ENCODE peak calls at places on chromosome 10, in six cellular contexts. Q, D, M, Y, J and X are unnamed samples.

GRCh38 chr10:123841560-123841959 is 50.0 kb downstream of the CPXM2 start:
- DNase-seq in D (no peak), M (no peak), J (no peak), Y (no peak), Q (no peak), X (no peak)

GRCh38 chr10:78267598-78267997 is 233.9 kb downstream of the RPS24 start:
- DNase-seq in Q (no peak), Y (peak; percentile 35), D (peak; percentile 36), M (no peak), J (no peak), X (no peak)

GRCh38 chr10:29616542-29616941 is 18.2 kb downstream of the SVIL start:
- DNase-seq in D (no peak), Y (no peak), J (no peak), M (peak; percentile 60), Q (no peak), X (no peak)

GRCh38 chr10:70381491-70382421 is 669 bp downstream of the LRRC20 start:
- DNase-seq in D (no peak), M (peak; percentile 52), Y (no peak), J (peak; percentile 71), Q (no peak), X (no peak)

GRCh38 chr10:21329995-21330627 is 195.4 kb downstream of the SKIDA1 start:
- DNase-seq in Y (no peak), J (no peak), M (peak; percentile 18), Q (no peak), D (peak; percentile 86), X (peak; percentile 57)

GRCh38 chr10:1297566-1298301 is 241.5 kb downstream of the WDR37 start:
- DNase-seq in D (no peak), Q (no peak), Y (no peak), M (no peak), J (no peak), X (no peak)

GRCh38 chr10:128375171-128375570 is 248.9 kb upstream of the MKI67 start:
- DNase-seq in J (no peak), Q (no peak), Y (no peak), D (no peak), M (no peak), X (no peak)

GRCh38 chr10:78386495-78386894 is 352.8 kb downstream of the RPS24 start:
- DNase-seq in Y (no peak), J (no peak), D (no peak), M (no peak), Q (no peak), X (no peak)

GRCh38 chr10:95550073-95550672 is 11.0 kb downstream of the SORBS1 start:
- DNase-seq in Q (no peak), M (no peak), Y (no peak), J (no peak), D (no peak), X (no peak)

GRCh38 chr10:112775347-112775746 is 174.7 kb upstream of the TCF7L2 start:
- DNase-seq in M (no peak), Q (no peak), J (no peak), Y (no peak), D (no peak), X (no peak)

GRCh38 chr10:128144547-128144946 is 18.3 kb upstream of the MKI67 start:
- DNase-seq in Q (no peak), M (no peak), J (no peak), Y (no peak), D (no peak), X (no peak)